ENCODE peak calls at places on chromosomes 2 and 18, in seven cellular contexts. Y is posterior cingulate gyrus; M is MM.1S; G is stimulated activated CD4-positive, alpha-beta T cell treated with anti-CD3 and anti-CD28 coated beads, Interleukin-4, amount 100 ng/mL, for 48 hours; R is activated T-cell treated with anti-CD3 and anti-CD28 coated beads, Interleukin-2, amount 50 U/mL, for 72 hours; K is sciatic nerve; E is esophagus muscularis mucosa. U is an unnamed sample.

GRCh38 chr18:79629606-79630005 is 50.0 kb upstream of the CTDP1 start:
- DNase-seq in Y (no peak), M (no peak), G (no peak), R (no peak), K (peak; percentile 32), E (no peak), U (no peak)

GRCh38 chr2:161423351-161424178 is 7.5 kb downstream of the TBR1 start:
- DNase-seq in Y (no peak), M (no peak), G (no peak), R (no peak), K (no peak), E (no peak), U (no peak)

GRCh38 chr2:196170681-196171247 is 614 bp downstream of the STK17B start:
- DNase-seq in Y (peak; percentile 9), M (peak; percentile 50), G (no peak), R (peak; percentile 33), K (no peak), E (no peak), U (peak; percentile 29)

GRCh38 chr18:57631697-57632096 is 10.1 kb upstream of the NARS1 start:
- DNase-seq in Y (no peak), M (no peak), G (no peak), R (no peak), K (no peak), E (no peak), U (no peak)

GRCh38 chr2:47288864-47289263 is 114.1 kb upstream of the MSH2 start:
- DNase-seq in Y (no peak), M (no peak), G (no peak), R (no peak), K (no peak), E (no peak), U (no peak)

GRCh38 chr2:3594493-3595281 is at the start of gene COLEC11:
- DNase-seq in Y (no peak), M (no peak), G (no peak), R (no peak), K (no peak), E (no peak), U (no peak)

GRCh38 chr2:189439342-189439741 is 1.9 kb upstream of the WDR75 start:
- DNase-seq in Y (no peak), M (no peak), G (no peak), R (no peak), K (no peak), E (no peak), U (no peak)

GRCh38 chr2:200373973-200374416 is 67.5 kb downstream of the SPATS2L start:
- DNase-seq in Y (no peak), M (peak; percentile 87), G (no peak), R (peak; percentile 51), K (no peak), E (no peak), U (no peak)

GRCh38 chr2:120343433-120344105 is 2.4 kb upstream of the INHBB start:
- DNase-seq in Y (peak; percentile 77), M (peak; percentile 71), G (peak; percentile 59), R (peak; percentile 78), K (peak; percentile 89), E (peak; percentile 94), U (peak; percentile 36)

GRCh38 chr2:231890896-231891513 is 35.2 kb downstream of the NPPC start:
- DNase-seq in Y (no peak), M (no peak), G (no peak), R (no peak), K (no peak), E (no peak), U (no peak)

GRCh38 chr2:48347712-48348111 is 182.2 kb upstream of the STON1 start:
- DNase-seq in Y (no peak), M (no peak), G (no peak), R (no peak), K (no peak), E (no peak), U (no peak)

GRCh38 chr2:118321436-118322100 is 233.3 kb downstream of the INSIG2 start:
- DNase-seq in Y (no peak), M (no peak), G (no peak), R (no peak), K (no peak), E (peak; percentile 80), U (no peak)

GRCh38 chr2:42053791-42054656 is 6.2 kb downstream of the PKDCC start:
- DNase-seq in Y (peak; percentile 41), M (no peak), G (no peak), R (no peak), K (peak; percentile 70), E (no peak), U (no peak)

GRCh38 chr2:104025296-104025695 is 828.6 kb upstream of the POU3F3 start:
- DNase-seq in Y (no peak), M (no peak), G (no peak), R (no peak), K (no peak), E (no peak), U (no peak)